ENCODE peak calls at places on chromosomes 12 and 14, in four cellular contexts. T is H1, S is GM12878, U is HepG2. V is an unnamed sample.

GRCh38 chr14:102275866-102276265 is 29.1 kb downstream of the MOK start:
- DNase-seq in T (no peak), S (no peak), U (no peak), V (no peak)

GRCh38 chr14:24179294-24179960 is 7.5 kb downstream of the REC8 start:
- DNase-seq in T (no peak), S (no peak), U (no peak), V (no peak)

GRCh38 chr14:87260460-87260859 is 732.5 kb downstream of the GALC start:
- DNase-seq in T (no peak), S (no peak), U (no peak), V (no peak)

GRCh38 chr14:79708426-79708825 is 502.9 kb downstream of the DIO2 start:
- DNase-seq in T (no peak), S (no peak), U (no peak), V (no peak)

GRCh38 chr12:63848450-63848849 is 4.0 kb downstream of the SRGAP1 start:
- DNase-seq in T (no peak), S (no peak), U (no peak), V (no peak)

GRCh38 chr12:53051058-53051880 is 1.4 kb downstream of the TNS2 start:
- DNase-seq in T (no peak), S (no peak), U (peak; percentile 82), V (no peak)

GRCh38 chr12:108668532-108668931 is 34.8 kb upstream of the SELPLG start:
- DNase-seq in T (no peak), S (no peak), U (no peak), V (no peak)

GRCh38 chr12:132853285-132854092 is 24.8 kb upstream of the GOLGA3 start:
- DNase-seq in T (no peak), S (no peak), U (no peak), V (no peak)

GRCh38 chr12:56299308-56299852 is 750 bp downstream of the CS start:
- DNase-seq in T (no peak), S (no peak), U (no peak), V (no peak)

GRCh38 chr14:34030864-34031263 is 80.0 kb upstream of the EGLN3 start:
- DNase-seq in T (no peak), S (no peak), U (no peak), V (no peak)

GRCh38 chr14:76566439-76566838 is 190.5 kb downstream of the ESRRB start:
- DNase-seq in T (no peak), S (no peak), U (no peak), V (no peak)

GRCh38 chr12:87509233-87509820 is 519.9 kb downstream of the C12orf50 start:
- DNase-seq in T (no peak), S (no peak), U (no peak), V (no peak)

GRCh38 chr12:12240671-12241345 is 26.0 kb downstream of the LRP6 start:
- DNase-seq in T (no peak), S (no peak), U (peak; percentile 96), V (no peak)

GRCh38 chr12:26878661-26879119 is 45.7 kb upstream of the ITPR2 start:
- DNase-seq in T (no peak), S (no peak), U (no peak), V (no peak)

GRCh38 chr12:39122562-39123204 is 217.3 kb upstream of the CPNE8 start:
- DNase-seq in T (peak; percentile 60), S (no peak), U (no peak), V (no peak)

GRCh38 chr12:78240827-78241226 is 410.1 kb downstream of the NAV3 start:
- DNase-seq in T (no peak), S (no peak), U (no peak), V (no peak)

GRCh38 chr12:78241472-78241871 is 410.8 kb downstream of the NAV3 start:
- DNase-seq in T (no peak), S (no peak), U (no peak), V (no peak)

GRCh38 chr12:78232756-78233155 is 402.1 kb downstream of the NAV3 start:
- DNase-seq in T (no peak), S (no peak), U (no peak), V (no peak)

GRCh38 chr12:78239566-78239965 is 408.9 kb downstream of the NAV3 start:
- DNase-seq in T (no peak), S (no peak), U (no peak), V (no peak)

DNA sequence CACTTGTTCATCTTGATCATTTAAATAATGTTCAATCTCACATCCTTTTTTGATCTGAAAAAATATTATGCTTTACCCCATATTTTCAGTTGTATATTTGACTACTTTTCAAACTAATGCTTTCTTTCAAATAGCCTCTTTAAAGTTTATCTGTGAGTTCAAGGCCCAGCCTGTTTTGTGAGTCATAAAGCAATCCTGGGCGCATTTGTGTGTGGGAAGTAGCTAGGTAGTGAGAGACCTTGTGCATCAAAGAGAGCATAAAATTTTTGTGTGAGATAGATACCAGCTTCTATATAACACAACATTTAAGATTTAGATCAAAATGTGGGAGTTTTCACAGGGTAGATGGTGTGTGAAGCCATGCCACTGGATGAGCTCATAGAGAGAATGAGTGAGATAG is 405.6 kb downstream of the NAV3 start:
- DNase-seq in T (no peak), S (no peak), U (no peak), V (no peak)
- TF ChIP-seq SP1 in T (no peak), S (no peak), U (no peak), V (no peak)

DNA sequence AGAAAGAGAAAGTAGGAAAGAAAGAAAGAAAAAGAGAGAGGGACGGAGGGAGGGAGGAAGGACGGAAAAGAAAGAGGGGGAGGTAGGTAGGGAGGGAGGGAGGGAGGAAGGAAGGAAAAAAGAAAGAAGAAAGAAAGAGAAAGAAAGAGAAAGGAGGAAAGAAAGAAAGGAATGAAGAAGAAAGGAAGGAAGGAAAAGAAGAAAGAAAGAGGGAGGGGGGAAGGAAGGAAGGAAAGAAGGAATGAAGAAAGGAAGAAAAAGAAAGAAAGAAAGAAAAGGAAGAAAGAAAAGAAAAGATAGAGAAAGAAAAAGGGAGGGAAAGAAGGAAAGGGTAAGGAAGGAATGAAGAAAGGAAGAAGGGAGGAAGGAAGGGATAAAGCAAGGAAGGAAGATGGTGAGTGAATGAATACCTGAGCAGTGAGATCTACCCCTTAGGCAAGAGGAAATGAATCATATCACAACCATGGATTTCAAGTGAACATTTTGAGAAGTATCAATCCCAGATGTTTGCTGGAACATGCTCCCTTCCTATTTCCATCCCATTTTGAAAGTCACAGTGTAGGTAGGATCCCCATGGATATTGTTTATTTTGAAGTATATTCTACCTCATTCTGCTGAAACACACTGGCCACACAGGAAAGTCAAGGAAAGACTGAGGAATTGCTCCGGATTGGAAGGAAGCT is 639.4 kb upstream of the TBX3 start:
- DNase-seq in T (no peak), S (no peak), U (no peak), V (no peak)
- TF ChIP-seq SUZ12 in T (no peak), S (no peak), U (no peak), V (no peak)

GRCh38 chr12:131850856-131851559 is 22.8 kb downstream of the MMP17 start:
- DNase-seq in T (no peak), S (no peak), U (no peak), V (no peak)
- TF ChIP-seq SP1 in T (no peak), S (no peak), U (no peak), V (no peak)

GRCh38 chr14:77903233-77903632 is 103.3 kb downstream of the ADCK1 start:
- DNase-seq in T (no peak), S (no peak), U (no peak), V (no peak)
- TF ChIP-seq SUZ12 in T (no peak), S (no peak), U (no peak), V (no peak)

DNA sequence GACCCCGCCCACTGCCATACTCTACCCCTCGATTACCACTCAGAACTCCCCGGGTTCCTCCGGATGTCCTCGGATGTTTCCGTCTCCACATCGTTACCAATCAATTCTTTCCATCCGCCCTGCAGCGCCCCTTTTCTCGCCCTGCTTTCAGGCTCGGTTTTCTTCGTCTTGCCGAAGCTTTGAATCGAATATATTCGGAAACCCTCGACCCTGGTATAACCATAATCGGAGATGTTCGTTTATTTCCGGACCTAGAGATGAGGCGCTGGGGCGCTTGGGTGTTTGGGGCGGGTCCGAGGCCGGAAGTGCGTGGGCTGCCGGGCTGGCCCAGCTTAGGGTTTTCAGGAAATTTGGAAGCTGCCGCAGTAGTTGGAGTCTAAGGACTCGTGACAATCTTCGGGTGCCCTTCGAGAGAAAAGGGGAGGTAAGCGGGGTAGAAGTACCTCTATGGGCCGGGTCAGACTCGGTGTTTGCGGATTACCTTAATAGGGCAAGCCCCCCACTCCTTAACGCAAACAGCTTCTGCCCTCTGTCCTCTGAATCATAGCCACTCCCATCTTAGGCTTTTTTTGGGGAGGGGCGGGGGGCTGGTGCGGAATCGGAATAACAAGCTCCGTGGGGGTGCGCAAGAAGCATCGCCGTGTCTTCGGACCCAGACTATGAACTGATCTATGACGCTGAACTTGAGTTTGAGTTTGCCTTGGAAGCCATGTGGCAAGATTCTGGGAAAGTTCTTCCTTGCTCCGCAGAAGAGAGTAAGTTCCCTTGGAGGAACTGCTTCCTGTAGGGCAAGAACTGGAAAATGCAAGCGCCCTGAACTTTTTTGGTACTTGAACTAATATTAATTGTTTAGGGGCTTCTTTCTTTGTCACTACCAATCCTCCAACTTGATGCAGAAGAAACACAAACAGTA is at the start of gene C14orf119:
- DNase-seq in T (peak; percentile 96), S (peak; percentile 99), U (peak; percentile 100), V (peak; percentile 99)
- TF ChIP-seq SP1 in T (peak; percentile 31), S (no peak), U (no peak), V (no peak)

GRCh38 chr14:64937176-64937820 is 5.2 kb downstream of the GPX2 start:
- DNase-seq in T (no peak), S (no peak), U (no peak), V (no peak)

GRCh38 chr14:64939817-64940190 is 2.7 kb downstream of the GPX2 start:
- DNase-seq in T (no peak), S (no peak), U (no peak), V (no peak)

GRCh38 chr14:64938972-64939816 is 3.4 kb downstream of the GPX2 start:
- DNase-seq in T (no peak), S (no peak), U (no peak), V (no peak)

GRCh38 chr14:64935508-64935907 is 7.0 kb downstream of the GPX2 start:
- DNase-seq in T (no peak), S (no peak), U (no peak), V (no peak)

DNA sequence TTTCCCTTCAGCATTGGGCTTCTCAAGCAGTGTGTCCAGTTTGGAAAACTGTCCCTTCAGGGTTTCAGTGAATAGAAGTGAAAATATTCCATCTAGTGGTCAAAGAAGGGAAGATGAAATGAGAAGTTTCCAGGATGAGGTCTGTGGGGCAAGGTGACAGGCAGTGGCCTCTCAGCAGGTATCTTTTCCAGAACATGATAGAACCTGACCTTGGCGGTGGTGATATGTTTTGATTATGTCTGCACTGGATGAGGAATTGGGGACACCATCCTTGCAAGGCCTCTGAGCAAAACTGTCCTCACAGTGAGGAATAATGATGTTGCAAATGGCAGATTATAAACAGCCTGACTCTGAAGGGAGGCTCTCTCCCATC is 4.7 kb downstream of the GPX2 start:
- DNase-seq in T (no peak), S (no peak), U (peak; percentile 63), V (no peak)
- TF ChIP-seq SUZ12 in T (no peak), S (no peak), U (no peak), V (no peak)

DNA sequence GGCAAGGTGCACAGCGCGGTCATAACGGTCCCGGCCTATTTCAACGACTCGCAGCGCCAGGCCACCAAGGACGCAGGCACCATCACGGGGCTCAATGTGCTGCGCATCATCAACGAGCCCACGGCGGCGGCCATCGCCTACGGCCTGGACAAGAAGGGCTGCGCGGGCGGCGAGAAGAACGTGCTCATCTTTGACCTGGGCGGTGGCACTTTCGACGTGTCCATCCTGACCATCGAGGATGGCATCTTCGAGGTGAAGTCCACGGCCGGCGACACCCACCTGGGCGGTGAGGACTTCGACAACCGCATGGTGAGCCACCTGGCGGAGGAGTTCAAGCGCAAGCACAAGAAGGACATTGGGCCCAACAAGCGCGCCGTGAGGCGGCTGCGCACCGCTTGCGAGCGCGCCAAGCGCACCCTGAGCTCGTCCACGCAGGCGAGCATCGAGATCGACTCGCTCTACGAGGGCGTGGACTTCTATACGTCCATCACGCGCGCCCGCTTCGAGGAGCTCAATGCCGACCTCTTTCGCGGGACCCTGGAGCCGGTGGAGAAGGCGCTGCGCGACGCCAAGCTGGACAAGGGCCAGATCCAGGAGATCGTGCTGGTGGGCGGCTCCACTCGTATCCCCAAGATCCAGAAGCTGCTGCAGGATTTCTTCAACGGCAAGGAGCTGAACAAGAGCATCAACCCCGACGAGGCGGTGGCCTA is 875 bp downstream of the HSPA2 start:
- DNase-seq in T (no peak), S (no peak), U (no peak), V (no peak)
- TF ChIP-seq SP1 in T (no peak), S (no peak), U (no peak), V (no peak)

V was measured in HEK293T.